ENCODE peak calls at places on chromosomes 1 and 21, in seven cellular contexts. I is hepatocyte, D is astrocyte of the cerebellum, H is GM04504, Z is activated gamma-delta T cell, A is non-pigmented ciliary epithelial cell, G is GM03348. W is an unnamed sample.

GRCh38 chr1:103986792-103987191 is 237.1 kb downstream of the AMY1C start:
- DNase-seq in I (no peak), D (no peak), H (no peak), Z (no peak), A (no peak), G (no peak), W (no peak)

GRCh38 chr1:155983191-155984023 is 5.1 kb upstream of the ARHGEF2 start:
- DNase-seq in I (peak), D (peak), H (peak), Z (no peak), A (peak), G (peak), W (no peak)

GRCh38 chr1:192907545-192908243 is 98.9 kb downstream of the RGS2 start:
- DNase-seq in I (peak), D (no peak), H (no peak), Z (no peak), A (peak), G (no peak), W (no peak)

GRCh38 chr21:29018540-29018939 is 609 bp downstream of the RWDD2B start:
- DNase-seq in I (no peak), D (no peak), H (no peak), Z (no peak), A (no peak), G (peak), W (no peak)

GRCh38 chr1:228005511-228006033 is 1.2 kb upstream of the WNT3A start:
- DNase-seq in I (no peak), D (no peak), H (no peak), Z (no peak), A (no peak), G (no peak), W (no peak)

GRCh38 chr1:55318111-55318817 is 103.1 kb upstream of the USP24 start:
- DNase-seq in I (no peak), D (no peak), H (no peak), Z (no peak), A (no peak), G (no peak), W (no peak)

GRCh38 chr1:156706647-156707008 is 1.2 kb upstream of the CRABP2 start:
- DNase-seq in I (peak), D (no peak), H (no peak), Z (no peak), A (no peak), G (peak), W (no peak)

GRCh38 chr1:64242895-64243756 is 39.7 kb downstream of the UBE2U start:
- DNase-seq in I (peak), D (peak), H (peak), Z (no peak), A (no peak), G (peak), W (no peak)

GRCh38 chr1:239912471-239912870 is 179.2 kb upstream of the FMN2 start:
- DNase-seq in I (no peak), D (no peak), H (no peak), Z (no peak), A (no peak), G (peak), W (no peak)

GRCh38 chr21:33661146-33661545 is 18.8 kb downstream of the ITSN1 start:
- DNase-seq in I (no peak), D (no peak), H (no peak), Z (no peak), A (no peak), G (no peak), W (no peak)

GRCh38 chr1:47859092-47859743 is 138.0 kb downstream of the TRABD2B start:
- DNase-seq in I (no peak), D (no peak), H (no peak), Z (no peak), A (no peak), G (no peak), W (no peak)

GRCh38 chr1:224774378-224774777 is 155.1 kb upstream of the DNAH14 start:
- DNase-seq in I (no peak), D (no peak), H (no peak), Z (no peak), A (no peak), G (no peak), W (no peak)

GRCh38 chr21:29155118-29155932 is 24.9 kb downstream of the MAP3K7CL start:
- DNase-seq in I (no peak), D (peak), H (no peak), Z (no peak), A (no peak), G (no peak), W (no peak)

GRCh38 chr21:42632336-42632751 is 21.1 kb upstream of the PDE9A start:
- DNase-seq in I (no peak), D (no peak), H (no peak), Z (no peak), A (no peak), G (no peak), W (no peak)

GRCh38 chr1:41174170-41174569 is 67.9 kb downstream of the SCMH1 start:
- DNase-seq in I (no peak), D (no peak), H (no peak), Z (no peak), A (no peak), G (no peak), W (no peak)

GRCh38 chr21:31987696-31988095 is 114.9 kb downstream of the HUNK start:
- DNase-seq in I (peak), D (no peak), H (no peak), Z (no peak), A (no peak), G (no peak), W (no peak)

GRCh38 chr1:94025383-94026340 is 95.3 kb downstream of the ABCA4 start:
- DNase-seq in I (peak), D (peak), H (no peak), Z (no peak), A (no peak), G (peak), W (peak)

GRCh38 chr1:179190861-179191260 is 38.6 kb downstream of the ABL2 start:
- DNase-seq in I (no peak), D (no peak), H (no peak), Z (no peak), A (no peak), G (no peak), W (no peak)

GRCh38 chr1:63363014-63363413 is 4.4 kb upstream of the ALG6 start:
- DNase-seq in I (no peak), D (no peak), H (no peak), Z (no peak), A (no peak), G (no peak), W (no peak)